ENCODE peak calls at places on chromosome 16, in six cellular contexts. C is NCI-H2029 treated with DMSO at 0.1 percent for 48 hours; G is cardiac muscle cell; J is fibroblast of pulmonary artery; F is left lung; Y is stimulated activated CD8-positive, alpha-beta memory T cell treated with anti-CD3 and anti-CD28 coated beads, Interleukin-7, amount 100 ng/mL, for 48 hours. D is an unnamed sample.

GRCh38 chr16:17380613-17381012 is 90.1 kb downstream of the XYLT1 start:
- DNase-seq in C (no peak), G (no peak), J (no peak), F (no peak), Y (no peak), D (no peak)

GRCh38 chr16:66293932-66294331 is 72.6 kb upstream of the CDH5 start:
- DNase-seq in C (no peak), G (no peak), J (no peak), F (peak), Y (no peak), D (no peak)

GRCh38 chr16:11550651-11551498 is 35.8 kb downstream of the LITAF start:
- DNase-seq in C (no peak), G (no peak), J (peak), F (no peak), Y (no peak), D (no peak)

GRCh38 chr16:89357055-89357454 is 133.3 kb downstream of the ANKRD11 start:
- DNase-seq in C (no peak), G (no peak), J (no peak), F (no peak), Y (peak), D (no peak)

GRCh38 chr16:48635199-48635718 is 25.3 kb upstream of the N4BP1 start:
- DNase-seq in C (no peak), G (no peak), J (no peak), F (no peak), Y (no peak), D (no peak)

GRCh38 chr16:27843800-27844199 is 219.7 kb downstream of the GSG1L start:
- DNase-seq in C (no peak), G (no peak), J (no peak), F (no peak), Y (no peak), D (no peak)

GRCh38 chr16:14244344-14245010 is 173.4 kb downstream of the MRTFB start:
- DNase-seq in C (no peak), G (no peak), J (peak), F (no peak), Y (no peak), D (peak)

GRCh38 chr16:349211-349610 is 3.3 kb downstream of the AXIN1 start:
- DNase-seq in C (no peak), G (no peak), J (no peak), F (no peak), Y (no peak), D (no peak)

GRCh38 chr16:55037051-55037450 is 106.4 kb downstream of the IRX5 start:
- DNase-seq in C (no peak), G (no peak), J (no peak), F (no peak), Y (no peak), D (no peak)

GRCh38 chr16:79672524-79672923 is 72.0 kb upstream of the MAF start:
- DNase-seq in C (no peak), G (no peak), J (no peak), F (no peak), Y (no peak), D (no peak)

GRCh38 chr16:51839697-51840462 is 688.8 kb upstream of the SALL1 start:
- DNase-seq in C (no peak), G (no peak), J (peak), F (no peak), Y (no peak), D (no peak)

GRCh38 chr16:67423634-67424575 is 7.0 kb upstream of the HSD11B2 start:
- DNase-seq in C (no peak), G (no peak), J (no peak), F (no peak), Y (no peak), D (no peak)

GRCh38 chr16:50733468-50733867 is 8.4 kb upstream of the CYLD start:
- DNase-seq in C (no peak), G (no peak), J (no peak), F (no peak), Y (no peak), D (no peak)

GRCh38 chr16:82580293-82580900 is 46.4 kb upstream of the CDH13 start:
- DNase-seq in C (peak), G (peak), J (peak), F (no peak), Y (no peak), D (peak)

GRCh38 chr16:30491744-30492308 is 19.3 kb downstream of the ITGAL start:
- DNase-seq in C (no peak), G (no peak), J (peak), F (no peak), Y (no peak), D (peak)

GRCh38 chr16:21145738-21146137 is 4.9 kb downstream of the DNAH3 start:
- DNase-seq in C (peak), G (no peak), J (no peak), F (no peak), Y (no peak), D (no peak)

GRCh38 chr16:49352923-49353322 is 20.7 kb upstream of the C16orf78 start:
- DNase-seq in C (no peak), G (peak), J (no peak), F (no peak), Y (no peak), D (peak)

GRCh38 chr16:66874079-66874775 is 6.1 kb upstream of the PDP2 start:
- DNase-seq in C (no peak), G (no peak), J (peak), F (no peak), Y (no peak), D (peak)

GRCh38 chr16:27322858-27323780 is 9.3 kb downstream of the IL4R start:
- DNase-seq in C (no peak), G (no peak), J (no peak), F (no peak), Y (no peak), D (no peak)

GRCh38 chr16:56198044-56198754 is 6.9 kb downstream of the GNAO1 start:
- DNase-seq in C (no peak), G (no peak), J (no peak), F (no peak), Y (no peak), D (no peak)

GRCh38 chr16:9681556-9681955 is 500.7 kb downstream of the GRIN2A start:
- DNase-seq in C (no peak), G (peak), J (no peak), F (no peak), Y (no peak), D (no peak)

GRCh38 chr16:474420-475122 is 49.1 kb downstream of the RAB11FIP3 start:
- DNase-seq in C (no peak), G (no peak), J (no peak), F (no peak), Y (no peak), D (no peak)

D was measured in cardiac fibroblast.